ENCODE peak calls at places on chromosome 3, in six cellular contexts. F is lower lobe of right lung, E is K562, V is GM23338, W is keratinocyte, T is uterus. K is an unnamed sample. For H3K4me1, the result is how much of the 10 kb centered on the place peaks cover.

GRCh38 chr3:187296058-187296457 is 4.5 kb upstream of the MASP1 start:
- DNase-seq in F (no peak), E (no peak), V (no peak), W (no peak), T (no peak), K (no peak)

GRCh38 chr3:107206141-107206540 is 171.1 kb upstream of the CCDC54 start:
- DNase-seq in F (no peak), E (peak), V (peak), W (no peak), T (no peak), K (peak)

GRCh38 chr3:98784666-98785600 is 21.8 kb downstream of the ST3GAL6 start:
- DNase-seq in F (no peak), E (no peak), V (no peak), W (peak), T (no peak), K (peak)

GRCh38 chr3:74066456-74066855 is 441.7 kb upstream of the PDZRN3 start:
- DNase-seq in F (no peak), E (no peak), V (peak), W (no peak), T (no peak), K (no peak)

GRCh38 chr3:194058189-194058571 is 77.8 kb upstream of the HES1 start:
- DNase-seq in F (peak), E (peak), V (peak), W (no peak), T (peak), K (peak)

GRCh38 chr3:69511361-69511760 is 125.5 kb upstream of the FRMD4B start:
- DNase-seq in F (no peak), E (no peak), V (no peak), W (no peak), T (no peak), K (no peak)

GRCh38 chr3:123508176-123508575 is 59.3 kb upstream of the ADCY5 start:
- DNase-seq in F (no peak), E (no peak), V (no peak), W (no peak), T (no peak), K (no peak)

GRCh38 chr3:197371521-197372075 is 73.2 kb upstream of the DLG1 start:
- DNase-seq in F (no peak), E (no peak), V (no peak), W (no peak), T (no peak), K (peak)

GRCh38 chr3:99534951-99535704 is 103.3 kb upstream of the COL8A1 start:
- DNase-seq in F (peak), E (no peak), V (peak), W (peak), T (no peak), K (peak)

GRCh38 chr3:152235709-152236298 is 32.9 kb upstream of the MBNL1 start:
- DNase-seq in F (no peak), E (peak), V (no peak), W (no peak), T (no peak), K (peak)

GRCh38 chr3:125188955-125189354 is 23.6 kb downstream of the SLC12A8 start:
- DNase-seq in F (no peak), E (no peak), V (no peak), W (no peak), T (no peak), K (no peak)

GRCh38 chr3:102354818-102355515 is 79.8 kb upstream of the ZPLD1 start:
- DNase-seq in F (no peak), E (peak), V (no peak), W (no peak), T (no peak), K (peak)

GRCh38 chr3:138127636-138128365 is 4.4 kb downstream of the A4GNT start:
- DNase-seq in F (no peak), E (no peak), V (no peak), W (no peak), T (no peak), K (no peak)

GRCh38 chr3:64392001-64392400 is 166.7 kb upstream of the PRICKLE2 start:
- DNase-seq in F (no peak), E (no peak), V (no peak), W (no peak), T (no peak), K (no peak)

GRCh38 chr3:191774485-191774884 is 313.5 kb downstream of the PYDC2 start:
- DNase-seq in F (no peak), E (no peak), V (no peak), W (no peak), T (no peak), K (no peak)

GRCh38 chr3:34008191-34008590 is 209.8 kb downstream of the PDCD6IP start:
- DNase-seq in F (no peak), E (peak), V (peak), W (no peak), T (no peak), K (peak)

GRCh38 chr3:150238043-150238802 is 169.9 kb upstream of the TSC22D2 start:
- DNase-seq in F (no peak), E (no peak), V (no peak), W (no peak), T (no peak), K (peak)

GRCh38 chr3:94433811-94434210 is 370.9 kb downstream of the NSUN3 start:
- DNase-seq in F (no peak), E (no peak), V (no peak), W (no peak), T (no peak), K (no peak)

GRCh38 chr3:53818221-53819162 is 27.7 kb downstream of the CHDH start:
- DNase-seq in F (no peak), E (no peak), V (no peak), W (no peak), T (no peak), K (no peak)

GRCh38 chr3:116056280-116056679 is 389.0 kb downstream of the LSAMP start:
- DNase-seq in F (no peak), E (no peak), V (no peak), W (no peak), T (no peak), K (no peak)

GRCh38 chr3:127831723-127832172 is 9.4 kb upstream of the MGLL start:
- DNase-seq in F (peak), E (peak), V (peak), W (no peak), T (no peak), K (peak)

GRCh38 chr3:89380006-89380405 is 272.6 kb downstream of the EPHA3 start:
- DNase-seq in F (no peak), E (no peak), V (no peak), W (no peak), T (no peak), K (peak)

GRCh38 chr3:52446631-52447511 is 2.0 kb upstream of the SEMA3G start:
- DNase-seq in F (peak), E (peak), V (peak), W (no peak), T (peak), K (peak)

GRCh38 chr3:40382617-40382979 is 4.4 kb upstream of the ENTPD3 start:
- DNase-seq in F (no peak), E (peak), V (no peak), W (no peak), T (no peak), K (no peak)

GRCh38 chr3:107962015-107962414 is 128.8 kb downstream of the CD47 start:
- DNase-seq in F (no peak), E (no peak), V (no peak), W (no peak), T (no peak), K (no peak)

GRCh38 chr3:40166997-40167396 is 142.5 kb upstream of the EIF1B start:
- DNase-seq in F (no peak), E (peak), V (peak), W (no peak), T (no peak), K (no peak)

GRCh38 chr3:141686477-141687280 is 51.4 kb upstream of the RNF7 start:
- DNase-seq in F (peak), E (no peak), V (peak), W (no peak), T (peak), K (no peak)

GRCh38 chr3:110493752-110494151 is 577.9 kb upstream of the NECTIN3 start:
- DNase-seq in F (no peak), E (no peak), V (no peak), W (no peak), T (no peak), K (no peak)

GRCh38 chr3:149203758-149204157 is 17.9 kb downstream of the CP start:
- DNase-seq in F (no peak), E (no peak), V (no peak), W (no peak), T (no peak), K (no peak)
- H3K4me1 ChIP-seq in F (under half), E (under half), V (under half), W (under half), T (under half), K (under half)

GRCh38 chr3:42762046-42762724 is 10.9 kb downstream of the CCDC13 start:
- DNase-seq in F (no peak), E (no peak), V (no peak), W (no peak), T (no peak), K (no peak)
- H3K4me3 ChIP-seq in F (no peak), E (no peak), V (no peak), W (no peak), T (no peak), K (no peak)

GRCh38 chr3:14685204-14685603 is 10.3 kb downstream of the C3orf20 start:
- DNase-seq in F (no peak), E (no peak), V (no peak), W (no peak), T (no peak), K (no peak)

GRCh38 chr3:14684447-14684846 is 9.5 kb downstream of the C3orf20 start:
- DNase-seq in F (no peak), E (no peak), V (no peak), W (no peak), T (no peak), K (no peak)

GRCh38 chr3:14688525-14688924 is 13.6 kb downstream of the C3orf20 start:
- DNase-seq in F (no peak), E (no peak), V (no peak), W (no peak), T (no peak), K (no peak)

GRCh38 chr3:14689247-14689980 is 14.5 kb downstream of the C3orf20 start:
- DNase-seq in F (no peak), E (no peak), V (no peak), W (no peak), T (no peak), K (no peak)

DNA sequence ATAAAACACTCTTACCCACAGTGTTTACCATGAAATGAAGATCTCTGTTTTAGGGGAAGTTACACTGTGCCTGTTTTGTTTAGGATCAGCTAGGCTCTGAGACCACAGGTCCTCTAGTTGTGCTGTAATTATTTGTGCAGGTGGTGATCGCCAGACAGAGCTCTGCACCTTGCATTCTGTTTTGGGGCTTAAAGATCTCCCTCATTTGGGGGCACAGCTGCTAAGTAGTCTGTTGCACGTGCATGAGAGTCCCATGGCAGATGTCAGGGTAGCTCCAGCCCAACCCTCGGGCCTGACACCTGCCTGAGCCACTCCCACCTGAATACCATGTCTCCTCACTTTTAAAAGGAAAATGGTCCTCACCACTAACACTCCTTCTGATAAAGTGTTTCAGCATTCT is 12.4 kb downstream of the C3orf20 start:
- DNase-seq in F (no peak), E (no peak), V (peak), W (no peak), T (no peak), K (no peak)
- H3K4me1 ChIP-seq in F (under half), E (under half), V (under half), W (under half), T (under half), K (under half)

DNA sequence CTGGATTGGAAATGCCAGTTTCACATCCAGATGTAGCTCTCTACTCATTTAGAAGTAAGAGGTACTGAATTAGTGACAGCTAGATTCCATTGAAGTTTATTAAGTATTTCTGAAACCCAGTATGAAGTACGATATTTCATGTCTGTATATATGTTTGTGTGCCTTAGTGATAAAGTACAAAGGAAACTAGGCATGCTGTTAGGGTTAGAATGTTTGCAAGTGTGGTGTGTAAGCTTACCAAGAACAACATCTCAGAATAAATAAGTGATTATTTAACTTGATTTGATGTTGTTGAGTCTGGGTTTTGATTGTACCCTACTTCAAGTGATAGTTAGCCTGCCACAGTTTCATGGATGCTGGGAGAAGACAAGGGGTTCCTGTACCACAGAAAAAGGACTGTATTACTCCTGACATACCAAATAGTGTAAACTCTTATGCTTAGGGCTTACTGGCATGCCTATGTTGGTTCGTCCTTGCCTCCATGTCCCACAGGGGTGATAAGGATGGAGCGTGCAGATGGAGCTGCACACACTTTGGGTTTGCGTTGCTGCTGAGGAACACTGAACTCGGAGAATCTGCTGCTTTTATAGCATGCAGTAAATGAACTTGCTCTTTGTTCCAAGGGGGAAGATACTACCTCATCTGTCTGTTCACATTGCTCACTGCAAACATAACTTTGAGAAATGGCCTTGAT is 43.6 kb downstream of the FNDC3B start:
- DNase-seq in F (no peak), E (no peak), V (no peak), W (no peak), T (no peak), K (no peak)
- H3K4me3 ChIP-seq in F (no peak), E (no peak), V (no peak), W (no peak), T (no peak), K (no peak)

GRCh38 chr3:12461097-12461649 is 23.1 kb upstream of the TSEN2 start:
- DNase-seq in F (no peak), E (no peak), V (no peak), W (no peak), T (no peak), K (no peak)

GRCh38 chr3:12455740-12456139 is 28.5 kb upstream of the TSEN2 start:
- DNase-seq in F (no peak), E (no peak), V (no peak), W (no peak), T (no peak), K (no peak)

GRCh38 chr3:12462159-12462962 is 21.9 kb upstream of the TSEN2 start:
- DNase-seq in F (peak), E (no peak), V (no peak), W (no peak), T (no peak), K (peak)

GRCh38 chr3:12460132-12460531 is 24.1 kb upstream of the TSEN2 start:
- DNase-seq in F (no peak), E (no peak), V (no peak), W (no peak), T (no peak), K (no peak)

DNA sequence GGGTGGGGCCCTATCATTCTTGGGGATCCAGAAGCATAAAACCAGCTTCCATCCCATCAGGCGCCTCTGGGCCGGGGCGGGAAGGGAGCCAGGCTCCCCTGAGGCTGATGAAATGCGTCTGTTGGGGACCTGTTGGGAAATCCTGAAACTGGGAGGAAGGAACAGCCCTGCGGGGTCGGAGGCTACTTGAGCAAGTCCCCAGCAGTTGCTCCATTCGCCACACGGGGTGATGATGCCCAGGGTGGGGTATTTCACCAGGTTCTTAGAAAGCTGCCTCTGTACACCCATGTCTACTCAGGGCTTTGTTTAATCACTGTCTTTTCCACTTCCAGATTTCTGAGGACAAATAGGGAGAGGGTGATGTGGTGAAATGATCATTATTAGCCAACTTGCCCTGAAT is 25.4 kb upstream of the TSEN2 start:
- DNase-seq in F (peak), E (no peak), V (peak), W (no peak), T (no peak), K (peak)
- H3K4me1 ChIP-seq in F (under half), E (under half), V (under half), W (under half), T (under half), K (under half)

DNA sequence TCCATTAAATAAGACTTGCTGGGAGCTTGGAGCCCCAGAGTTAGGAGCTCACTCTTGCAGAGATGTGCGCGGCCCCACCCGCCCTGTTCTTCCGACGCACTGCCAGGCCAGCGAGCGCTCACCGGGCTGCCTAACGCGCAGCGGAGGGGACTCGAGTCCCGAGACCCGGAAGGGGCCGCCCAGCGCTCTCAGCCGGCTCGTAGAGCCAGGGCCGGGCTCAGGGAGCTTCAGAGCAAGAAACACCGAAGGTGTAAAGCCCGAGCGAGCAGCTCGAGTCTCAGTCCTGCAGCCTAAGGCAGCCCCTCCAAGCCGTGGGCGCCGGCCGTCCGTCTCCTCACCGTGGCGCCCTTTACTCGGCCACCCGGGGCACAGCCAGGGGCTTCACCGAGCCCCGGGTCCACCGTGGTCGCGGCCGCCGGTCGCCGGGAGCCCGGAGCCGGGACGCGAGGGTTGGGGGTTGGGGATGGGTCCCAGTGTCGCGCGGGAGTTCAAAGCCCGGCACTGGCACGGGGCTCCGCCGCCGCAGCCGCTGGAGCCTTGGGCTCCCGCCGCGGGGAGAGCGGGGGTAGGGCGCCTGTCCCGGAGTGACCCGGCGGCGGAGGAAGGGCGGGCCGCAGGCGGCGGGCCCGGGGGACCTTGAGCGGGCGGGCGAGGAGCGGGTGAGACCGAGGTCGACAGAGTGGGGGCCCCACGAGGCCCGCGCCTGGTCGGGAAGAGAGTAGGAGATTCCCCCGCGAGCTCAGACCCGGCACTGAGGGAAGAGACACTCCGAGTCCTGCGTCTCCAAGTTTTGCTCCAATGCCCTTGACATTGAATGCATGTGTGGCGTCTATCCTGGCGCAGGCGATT is 26.9 kb upstream of the THRB start:
- DNase-seq in F (peak), E (peak), V (peak), W (no peak), T (peak), K (peak)
- H3K4me3 ChIP-seq in F (peak), E (peak), V (peak), W (peak), T (peak), K (peak)

GRCh38 chr3:171351676-171352075 is 108.5 kb downstream of the TNIK start:
- DNase-seq in F (no peak), E (peak), V (no peak), W (peak), T (peak), K (peak)

GRCh38 chr3:171352387-171352935 is 107.7 kb downstream of the TNIK start:
- DNase-seq in F (no peak), E (no peak), V (no peak), W (no peak), T (no peak), K (no peak)

GRCh38 chr3:171354706-171355582 is 105.3 kb downstream of the TNIK start:
- DNase-seq in F (no peak), E (no peak), V (no peak), W (no peak), T (no peak), K (no peak)

GRCh38 chr3:171354049-171354705 is 106.0 kb downstream of the TNIK start:
- DNase-seq in F (no peak), E (no peak), V (no peak), W (no peak), T (no peak), K (no peak)

GRCh38 chr3:171353423-171353822 is 106.8 kb downstream of the TNIK start:
- DNase-seq in F (no peak), E (no peak), V (no peak), W (no peak), T (no peak), K (no peak)
- H3K4me1 ChIP-seq in F (under half), E (under half), V (under half), W (half or more), T (under half), K (under half)

GRCh38 chr3:180420804-180421203 is 181.2 kb upstream of the TTC14 start:
- DNase-seq in F (no peak), E (no peak), V (no peak), W (no peak), T (no peak), K (no peak)
- H3K4me3 ChIP-seq in F (no peak), E (no peak), V (no peak), W (no peak), T (no peak), K (no peak)

DNA sequence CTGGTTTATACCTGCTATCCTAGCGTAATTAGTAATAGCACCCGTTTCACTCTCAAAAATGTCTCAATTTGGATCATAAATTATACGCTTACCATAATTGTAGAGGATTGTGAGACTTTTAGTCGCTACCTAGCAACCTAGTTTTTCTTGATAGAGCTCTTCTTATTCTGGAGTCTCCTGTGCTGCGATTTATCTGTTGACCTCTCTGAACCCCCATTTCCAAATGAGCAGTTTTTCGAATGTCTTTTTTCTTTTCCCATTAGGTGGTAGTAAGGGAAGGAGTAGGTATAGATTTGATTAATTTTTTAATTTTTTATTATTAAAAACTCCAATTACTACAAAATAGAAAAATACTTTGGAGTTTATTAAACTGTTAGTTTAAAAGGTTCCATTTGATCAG is 10.6 kb downstream of the SETD5 start:
- DNase-seq in F (no peak), E (no peak), V (no peak), W (no peak), T (no peak), K (no peak)
- H3K4me1 ChIP-seq in F (half or more), E (under half), V (under half), W (under half), T (under half), K (under half)